ENCODE peak calls at places on chromosomes 6 and 20, in five cellular contexts. C is body of pancreas; S is mucosa of descending colon; O is CD14-positive monocyte; U is CD4-positive, alpha-beta T cell. N is an unnamed sample.

GRCh38 chr6:111736005-111736607 is 130.4 kb upstream of the TRAF3IP2 start:
- DNase-seq in C (no peak), S (no peak), O (no peak), U (no peak), N (no peak)

GRCh38 chr20:21183722-21184121 is 57.8 kb downstream of the KIZ start:
- DNase-seq in C (no peak), S (no peak), O (no peak), U (no peak), N (no peak)

GRCh38 chr20:17466641-17467040 is 64.5 kb downstream of the BFSP1 start:
- DNase-seq in C (no peak), S (no peak), O (no peak), U (no peak), N (no peak)

GRCh38 chr6:159984268-159984786 is 15.4 kb downstream of the IGF2R start:
- DNase-seq in C (no peak), S (no peak), O (peak; percentile 92), U (no peak), N (no peak)

GRCh38 chr20:47610945-47611250 is 109.2 kb downstream of the NCOA3 start:
- DNase-seq in C (no peak), S (no peak), O (no peak), U (no peak), N (no peak)

GRCh38 chr6:89999154-89999553 is 104.9 kb downstream of the GJA10 start:
- DNase-seq in C (peak; percentile 66), S (peak; percentile 82), O (no peak), U (no peak), N (no peak)

GRCh38 chr20:36384022-36384619 is 78.0 kb downstream of the DLGAP4 start:
- DNase-seq in C (no peak), S (no peak), O (no peak), U (no peak), N (peak; percentile 72)

GRCh38 chr20:38759135-38759534 is 10.9 kb downstream of the ACTR5 start:
- DNase-seq in C (no peak), S (no peak), O (no peak), U (no peak), N (no peak)

GRCh38 chr6:124226396-124226795 is 422.7 kb downstream of the NKAIN2 start:
- DNase-seq in C (no peak), S (no peak), O (no peak), U (no peak), N (no peak)

GRCh38 chr6:39951198-39951597 is 16.9 kb upstream of the MOCS1 start:
- DNase-seq in C (no peak), S (no peak), O (no peak), U (no peak), N (no peak)

GRCh38 chr20:32111763-32112162 is 2.2 kb downstream of the TM9SF4 start:
- DNase-seq in C (no peak), S (no peak), O (no peak), U (no peak), N (no peak)

GRCh38 chr20:44442298-44443070 is 33.2 kb upstream of the TTPAL start:
- DNase-seq in C (no peak), S (peak; percentile 92), O (no peak), U (no peak), N (no peak)

GRCh38 chr20:24752612-24753011 is 196.5 kb upstream of the CST7 start:
- DNase-seq in C (no peak), S (no peak), O (no peak), U (no peak), N (no peak)

GRCh38 chr6:142602972-142603371 is 301.2 kb downstream of the ADGRG6 start:
- DNase-seq in C (no peak), S (no peak), O (no peak), U (no peak), N (no peak)

GRCh38 chr6:147219463-147219862 is 15.2 kb downstream of the STXBP5 start:
- DNase-seq in C (no peak), S (no peak), O (no peak), U (no peak), N (no peak)

GRCh38 chr6:147223751-147224150 is 19.5 kb downstream of the STXBP5 start:
- DNase-seq in C (no peak), S (no peak), O (no peak), U (no peak), N (no peak)

GRCh38 chr6:147220345-147220744 is 16.1 kb downstream of the STXBP5 start:
- DNase-seq in C (no peak), S (no peak), O (no peak), U (no peak), N (no peak)

GRCh38 chr6:147221739-147222138 is 17.5 kb downstream of the STXBP5 start:
- DNase-seq in C (no peak), S (no peak), O (no peak), U (no peak), N (no peak)

GRCh38 chr6:147222160-147222838 is 18.1 kb downstream of the STXBP5 start:
- DNase-seq in C (no peak), S (no peak), O (no peak), U (no peak), N (no peak)
- TF ChIP-seq CTCF in C (peak; percentile 53), S (no peak), O (peak; percentile 47), U (peak; percentile 37), N (peak; percentile 69)

DNA sequence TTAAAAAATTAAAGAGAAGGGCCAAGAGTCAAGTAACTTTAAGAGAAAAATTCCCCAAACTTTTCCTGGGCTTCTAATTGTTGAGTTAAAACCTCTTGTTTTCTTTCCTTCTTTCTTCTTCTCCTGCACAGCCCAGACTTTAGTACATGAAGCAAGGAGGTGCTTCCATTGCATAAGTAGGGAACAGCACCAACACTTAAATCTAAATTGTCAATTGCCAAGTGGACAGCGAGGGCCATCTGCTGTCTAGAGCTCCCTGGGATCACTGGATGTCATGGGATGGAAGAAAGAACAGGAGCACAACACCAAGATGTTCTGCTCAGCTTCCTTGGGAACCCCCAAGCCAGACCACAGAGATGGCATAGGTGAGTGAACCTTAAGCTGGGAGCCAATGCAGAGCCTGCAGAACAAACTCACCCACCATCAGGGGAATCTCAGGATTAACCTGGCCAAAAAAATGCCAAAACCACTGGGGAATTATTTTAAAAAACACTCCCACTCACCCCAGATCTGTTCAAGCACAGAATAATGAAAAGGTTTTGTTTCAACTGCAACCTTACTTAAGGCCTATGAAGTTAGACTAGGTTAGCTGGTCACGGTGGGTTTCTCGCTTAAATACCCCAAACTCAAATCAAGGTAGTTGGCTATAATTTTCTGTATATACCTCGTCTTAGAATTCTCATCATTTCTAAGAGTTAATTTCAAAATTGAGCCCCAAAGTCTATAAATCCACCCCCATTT is 67.8 kb downstream of the TNFRSF21 start:
- DNase-seq in C (no peak), S (no peak), O (no peak), U (no peak), N (no peak)
- TF ChIP-seq CTCF in C (no peak), S (no peak), O (no peak), U (no peak), N (no peak)

GRCh38 chr6:82178084-82178758 is 69.3 kb downstream of the IBTK start:
- DNase-seq in C (no peak), S (no peak), O (no peak), U (no peak), N (no peak)
- TF ChIP-seq CTCF in C (peak; percentile 29), S (no peak), O (no peak), U (no peak), N (peak; percentile 75)

GRCh38 chr20:34829191-34829590 is 3.7 kb upstream of the NCOA6 start:
- DNase-seq in C (no peak), S (no peak), O (no peak), U (no peak), N (no peak)
- TF ChIP-seq CTCF in C (no peak), S (no peak), O (no peak), U (no peak), N (no peak)

GRCh38 chr6:1933292-1933691 is 312.1 kb downstream of the GMDS start:
- DNase-seq in C (no peak), S (no peak), O (no peak), U (no peak), N (no peak)
- TF ChIP-seq CTCF in C (no peak), S (no peak), O (no peak), U (no peak), N (no peak)

GRCh38 chr6:51843470-51844390 is 243.7 kb downstream of the PKHD1 start:
- DNase-seq in C (no peak), S (no peak), O (no peak), U (no peak), N (no peak)

GRCh38 chr6:51846531-51846930 is 240.9 kb downstream of the PKHD1 start:
- DNase-seq in C (no peak), S (no peak), O (no peak), U (no peak), N (no peak)

GRCh38 chr6:51842066-51842465 is 245.3 kb downstream of the PKHD1 start:
- DNase-seq in C (no peak), S (no peak), O (no peak), U (no peak), N (peak; percentile 41)

GRCh38 chr6:51842487-51843469 is 244.6 kb downstream of the PKHD1 start:
- DNase-seq in C (no peak), S (no peak), O (no peak), U (no peak), N (peak; percentile 65)

DNA sequence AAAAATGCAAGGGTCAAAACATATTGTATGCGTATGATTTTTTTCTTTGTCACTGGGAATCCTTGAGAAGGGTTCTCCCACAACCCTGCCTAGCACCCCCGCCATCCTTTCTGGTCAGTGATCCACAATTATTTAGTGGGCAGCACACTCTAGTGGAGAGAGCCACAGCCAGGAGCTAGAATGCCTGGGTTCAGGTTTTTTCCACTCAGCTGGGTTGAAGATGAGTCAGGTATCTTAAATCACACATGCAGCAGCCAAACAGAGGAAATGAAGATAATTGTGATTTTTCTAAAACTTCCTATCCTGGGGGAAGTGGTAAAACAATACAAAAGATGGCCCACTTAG is 243.1 kb downstream of the PKHD1 start:
- DNase-seq in C (no peak), S (no peak), O (no peak), U (no peak), N (no peak)
- TF ChIP-seq CTCF in C (no peak), S (no peak), O (no peak), U (no peak), N (peak; percentile 61)

DNA sequence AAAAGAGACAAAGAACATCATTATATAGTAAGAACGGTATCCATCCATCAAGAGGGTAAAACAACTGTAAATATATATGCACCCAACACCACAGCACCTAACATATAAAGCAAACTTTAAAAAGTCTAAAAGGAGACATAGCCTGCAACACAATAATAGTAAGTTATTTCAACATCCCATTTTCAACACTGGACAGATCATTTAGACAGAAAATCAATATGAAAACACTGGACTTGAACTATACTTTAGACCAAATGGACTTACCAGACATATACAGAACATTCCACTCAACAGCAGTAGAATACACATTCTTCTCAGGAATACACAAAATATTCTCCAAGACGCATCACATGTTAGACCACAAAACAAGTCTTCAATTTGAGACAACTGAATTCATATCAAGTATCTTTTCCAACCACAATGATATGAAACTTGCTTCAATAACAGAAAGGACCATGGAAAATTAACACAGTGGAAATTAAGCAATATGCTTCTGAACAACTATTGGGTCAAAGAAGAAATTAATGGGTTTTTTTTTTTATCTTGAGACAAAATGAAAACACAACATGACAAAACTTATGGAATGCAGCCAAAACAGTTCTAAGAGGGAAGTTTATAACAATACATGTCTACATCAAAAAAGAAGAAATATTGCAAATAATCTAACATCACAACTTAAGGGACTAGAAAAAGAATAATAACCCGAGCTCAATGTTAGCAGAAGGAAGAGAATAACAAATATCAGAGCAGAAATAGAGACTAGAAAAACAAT is 23.9 kb upstream of the ASF1A start:
- DNase-seq in C (no peak), S (no peak), O (no peak), U (no peak), N (no peak)
- TF ChIP-seq CTCF in C (no peak), S (no peak), O (no peak), U (no peak), N (no peak)

GRCh38 chr6:6105472-6106036 is 98.8 kb upstream of the NRN1 start:
- DNase-seq in C (no peak), S (no peak), O (no peak), U (no peak), N (no peak)
- TF ChIP-seq CTCF in C (no peak), S (no peak), O (peak; percentile 36), U (no peak), N (no peak)

N was measured in neural crest cell.